ENCODE peak calls at places on chromosomes 5 and 9, in eight cellular contexts. One of them, this sample, is unnamed.

GRCh38 chr5:131814990-131815389 is 18.2 kb upstream of the FNIP1 start:
- DNase-seq in activated CD4-positive, alpha-beta T cell treated with anti-CD3 and anti-CD28 coated beads, Interleukin-2, amount 10 ng/mL, durations not matched to agents 7 days and 5 days: no peak
- DNase-seq in activated naive CD4-positive, alpha-beta T cell: no peak
- DNase-seq in MCF 10A: peak
- DNase-seq in cardiac septum: no peak
- DNase-seq in NCI-H1436 treated with DMSO at 0.1 percent for 48 hours: no peak
- DNase-seq in neural crest cell: no peak
- DNase-seq in NCI-H2081 treated with DMSO at 0.1 percent for 48 hours: no peak
- DNase-seq in this sample: peak

GRCh38 chr5:80973027-80973426 is 12.9 kb downstream of the RASGRF2 start:
- DNase-seq in neural crest cell: no peak
- DNase-seq in NCI-H1436 treated with DMSO at 0.1 percent for 48 hours: no peak
- DNase-seq in MCF 10A: no peak
- DNase-seq in NCI-H2081 treated with DMSO at 0.1 percent for 48 hours: no peak
- DNase-seq in activated naive CD4-positive, alpha-beta T cell: no peak
- DNase-seq in activated CD4-positive, alpha-beta T cell treated with anti-CD3 and anti-CD28 coated beads, Interleukin-2, amount 10 ng/mL, durations not matched to agents 7 days and 5 days: peak
- DNase-seq in cardiac septum: no peak
- DNase-seq in this sample: no peak

GRCh38 chr5:180112101-180112861 is 40.7 kb upstream of the RNF130 start:
- DNase-seq in cardiac septum: peak
- DNase-seq in NCI-H1436 treated with DMSO at 0.1 percent for 48 hours: no peak
- DNase-seq in NCI-H2081 treated with DMSO at 0.1 percent for 48 hours: no peak
- DNase-seq in activated CD4-positive, alpha-beta T cell treated with anti-CD3 and anti-CD28 coated beads, Interleukin-2, amount 10 ng/mL, durations not matched to agents 7 days and 5 days: no peak
- DNase-seq in activated naive CD4-positive, alpha-beta T cell: no peak
- DNase-seq in neural crest cell: no peak
- DNase-seq in MCF 10A: no peak
- DNase-seq in this sample: no peak

GRCh38 chr5:61229416-61229815 is 67.1 kb upstream of the SMIM15 start:
- DNase-seq in MCF 10A: peak
- DNase-seq in NCI-H2081 treated with DMSO at 0.1 percent for 48 hours: no peak
- DNase-seq in activated CD4-positive, alpha-beta T cell treated with anti-CD3 and anti-CD28 coated beads, Interleukin-2, amount 10 ng/mL, durations not matched to agents 7 days and 5 days: no peak
- DNase-seq in cardiac septum: no peak
- DNase-seq in activated naive CD4-positive, alpha-beta T cell: no peak
- DNase-seq in neural crest cell: no peak
- DNase-seq in NCI-H1436 treated with DMSO at 0.1 percent for 48 hours: no peak
- DNase-seq in this sample: no peak

GRCh38 chr5:158484246-158484645 is 615.5 kb downstream of the EBF1 start:
- DNase-seq in MCF 10A: no peak
- DNase-seq in NCI-H1436 treated with DMSO at 0.1 percent for 48 hours: no peak
- DNase-seq in NCI-H2081 treated with DMSO at 0.1 percent for 48 hours: no peak
- DNase-seq in activated CD4-positive, alpha-beta T cell treated with anti-CD3 and anti-CD28 coated beads, Interleukin-2, amount 10 ng/mL, durations not matched to agents 7 days and 5 days: no peak
- DNase-seq in neural crest cell: no peak
- DNase-seq in activated naive CD4-positive, alpha-beta T cell: no peak
- DNase-seq in cardiac septum: no peak
- DNase-seq in this sample: no peak

GRCh38 chr5:95759005-95759404 is 27.9 kb downstream of the RHOBTB3 start:
- DNase-seq in MCF 10A: no peak
- DNase-seq in activated CD4-positive, alpha-beta T cell treated with anti-CD3 and anti-CD28 coated beads, Interleukin-2, amount 10 ng/mL, durations not matched to agents 7 days and 5 days: no peak
- DNase-seq in activated naive CD4-positive, alpha-beta T cell: no peak
- DNase-seq in neural crest cell: no peak
- DNase-seq in cardiac septum: no peak
- DNase-seq in NCI-H1436 treated with DMSO at 0.1 percent for 48 hours: no peak
- DNase-seq in NCI-H2081 treated with DMSO at 0.1 percent for 48 hours: no peak
- DNase-seq in this sample: no peak

GRCh38 chr5:137705106-137705505 is 30.8 kb downstream of the KLHL3 start:
- DNase-seq in cardiac septum: no peak
- DNase-seq in neural crest cell: no peak
- DNase-seq in activated naive CD4-positive, alpha-beta T cell: no peak
- DNase-seq in NCI-H2081 treated with DMSO at 0.1 percent for 48 hours: no peak
- DNase-seq in NCI-H1436 treated with DMSO at 0.1 percent for 48 hours: no peak
- DNase-seq in MCF 10A: no peak
- DNase-seq in activated CD4-positive, alpha-beta T cell treated with anti-CD3 and anti-CD28 coated beads, Interleukin-2, amount 10 ng/mL, durations not matched to agents 7 days and 5 days: no peak
- DNase-seq in this sample: no peak

GRCh38 chr9:110947645-110948044 is 90.6 kb downstream of the LPAR1 start:
- DNase-seq in cardiac septum: no peak
- DNase-seq in MCF 10A: no peak
- DNase-seq in activated CD4-positive, alpha-beta T cell treated with anti-CD3 and anti-CD28 coated beads, Interleukin-2, amount 10 ng/mL, durations not matched to agents 7 days and 5 days: no peak
- DNase-seq in activated naive CD4-positive, alpha-beta T cell: no peak
- DNase-seq in neural crest cell: no peak
- DNase-seq in NCI-H2081 treated with DMSO at 0.1 percent for 48 hours: no peak
- DNase-seq in NCI-H1436 treated with DMSO at 0.1 percent for 48 hours: peak
- DNase-seq in this sample: no peak

GRCh38 chr5:174559566-174560090 is 164.8 kb upstream of the MSX2 start:
- DNase-seq in cardiac septum: no peak
- DNase-seq in activated CD4-positive, alpha-beta T cell treated with anti-CD3 and anti-CD28 coated beads, Interleukin-2, amount 10 ng/mL, durations not matched to agents 7 days and 5 days: no peak
- DNase-seq in MCF 10A: no peak
- DNase-seq in activated naive CD4-positive, alpha-beta T cell: no peak
- DNase-seq in NCI-H1436 treated with DMSO at 0.1 percent for 48 hours: no peak
- DNase-seq in neural crest cell: no peak
- DNase-seq in NCI-H2081 treated with DMSO at 0.1 percent for 48 hours: no peak
- DNase-seq in this sample: no peak

GRCh38 chr5:80508844-80509243 is 20.9 kb downstream of the FAM151B start:
- DNase-seq in activated CD4-positive, alpha-beta T cell treated with anti-CD3 and anti-CD28 coated beads, Interleukin-2, amount 10 ng/mL, durations not matched to agents 7 days and 5 days: no peak
- DNase-seq in neural crest cell: no peak
- DNase-seq in MCF 10A: no peak
- DNase-seq in cardiac septum: no peak
- DNase-seq in NCI-H2081 treated with DMSO at 0.1 percent for 48 hours: no peak
- DNase-seq in NCI-H1436 treated with DMSO at 0.1 percent for 48 hours: no peak
- DNase-seq in activated naive CD4-positive, alpha-beta T cell: no peak
- DNase-seq in this sample: no peak

GRCh38 chr5:176810687-176811501 is 535 bp downstream of the UNC5A start:
- DNase-seq in NCI-H2081 treated with DMSO at 0.1 percent for 48 hours: peak
- DNase-seq in cardiac septum: no peak
- DNase-seq in activated naive CD4-positive, alpha-beta T cell: no peak
- DNase-seq in neural crest cell: no peak
- DNase-seq in NCI-H1436 treated with DMSO at 0.1 percent for 48 hours: no peak
- DNase-seq in activated CD4-positive, alpha-beta T cell treated with anti-CD3 and anti-CD28 coated beads, Interleukin-2, amount 10 ng/mL, durations not matched to agents 7 days and 5 days: no peak
- DNase-seq in MCF 10A: no peak
- DNase-seq in this sample: no peak

GRCh38 chr9:78236511-78236950 is 656 bp downstream of the CEP78 start:
- DNase-seq in activated CD4-positive, alpha-beta T cell treated with anti-CD3 and anti-CD28 coated beads, Interleukin-2, amount 10 ng/mL, durations not matched to agents 7 days and 5 days: no peak
- DNase-seq in cardiac septum: no peak
- DNase-seq in MCF 10A: no peak
- DNase-seq in neural crest cell: no peak
- DNase-seq in NCI-H2081 treated with DMSO at 0.1 percent for 48 hours: no peak
- DNase-seq in NCI-H1436 treated with DMSO at 0.1 percent for 48 hours: no peak
- DNase-seq in activated naive CD4-positive, alpha-beta T cell: no peak
- DNase-seq in this sample: peak

GRCh38 chr5:172939045-172939444 is 20.2 kb upstream of the RPL26L1 start:
- DNase-seq in NCI-H1436 treated with DMSO at 0.1 percent for 48 hours: no peak
- DNase-seq in activated CD4-positive, alpha-beta T cell treated with anti-CD3 and anti-CD28 coated beads, Interleukin-2, amount 10 ng/mL, durations not matched to agents 7 days and 5 days: no peak
- DNase-seq in MCF 10A: peak
- DNase-seq in cardiac septum: no peak
- DNase-seq in activated naive CD4-positive, alpha-beta T cell: no peak
- DNase-seq in NCI-H2081 treated with DMSO at 0.1 percent for 48 hours: no peak
- DNase-seq in neural crest cell: peak
- DNase-seq in this sample: no peak

GRCh38 chr5:173200356-173200755 is 34.6 kb downstream of the NKX2-5 start:
- DNase-seq in neural crest cell: no peak
- DNase-seq in MCF 10A: no peak
- DNase-seq in NCI-H2081 treated with DMSO at 0.1 percent for 48 hours: no peak
- DNase-seq in NCI-H1436 treated with DMSO at 0.1 percent for 48 hours: no peak
- DNase-seq in activated naive CD4-positive, alpha-beta T cell: no peak
- DNase-seq in activated CD4-positive, alpha-beta T cell treated with anti-CD3 and anti-CD28 coated beads, Interleukin-2, amount 10 ng/mL, durations not matched to agents 7 days and 5 days: no peak
- DNase-seq in cardiac septum: no peak
- DNase-seq in this sample: no peak

GRCh38 chr9:68913054-68913453 is 100.9 kb downstream of the PRKACG start:
- DNase-seq in MCF 10A: no peak
- DNase-seq in NCI-H1436 treated with DMSO at 0.1 percent for 48 hours: no peak
- DNase-seq in activated naive CD4-positive, alpha-beta T cell: no peak
- DNase-seq in neural crest cell: no peak
- DNase-seq in NCI-H2081 treated with DMSO at 0.1 percent for 48 hours: no peak
- DNase-seq in cardiac septum: no peak
- DNase-seq in activated CD4-positive, alpha-beta T cell treated with anti-CD3 and anti-CD28 coated beads, Interleukin-2, amount 10 ng/mL, durations not matched to agents 7 days and 5 days: no peak
- DNase-seq in this sample: no peak

GRCh38 chr5:137575211-137575610 is 76.1 kb upstream of the SPOCK1 start:
- DNase-seq in activated CD4-positive, alpha-beta T cell treated with anti-CD3 and anti-CD28 coated beads, Interleukin-2, amount 10 ng/mL, durations not matched to agents 7 days and 5 days: no peak
- DNase-seq in neural crest cell: no peak
- DNase-seq in NCI-H1436 treated with DMSO at 0.1 percent for 48 hours: no peak
- DNase-seq in NCI-H2081 treated with DMSO at 0.1 percent for 48 hours: no peak
- DNase-seq in cardiac septum: no peak
- DNase-seq in MCF 10A: no peak
- DNase-seq in activated naive CD4-positive, alpha-beta T cell: no peak
- DNase-seq in this sample: no peak

GRCh38 chr9:127805620-127806019 is 2.9 kb downstream of the FPGS start:
- DNase-seq in neural crest cell: peak
- DNase-seq in NCI-H2081 treated with DMSO at 0.1 percent for 48 hours: no peak
- DNase-seq in cardiac septum: no peak
- DNase-seq in activated CD4-positive, alpha-beta T cell treated with anti-CD3 and anti-CD28 coated beads, Interleukin-2, amount 10 ng/mL, durations not matched to agents 7 days and 5 days: peak
- DNase-seq in MCF 10A: peak
- DNase-seq in activated naive CD4-positive, alpha-beta T cell: peak
- DNase-seq in NCI-H1436 treated with DMSO at 0.1 percent for 48 hours: no peak
- DNase-seq in this sample: no peak

GRCh38 chr5:159133041-159133741 is 33.5 kb upstream of the EBF1 start:
- DNase-seq in MCF 10A: peak
- DNase-seq in cardiac septum: no peak
- DNase-seq in activated CD4-positive, alpha-beta T cell treated with anti-CD3 and anti-CD28 coated beads, Interleukin-2, amount 10 ng/mL, durations not matched to agents 7 days and 5 days: no peak
- DNase-seq in NCI-H2081 treated with DMSO at 0.1 percent for 48 hours: no peak
- DNase-seq in neural crest cell: no peak
- DNase-seq in activated naive CD4-positive, alpha-beta T cell: no peak
- DNase-seq in NCI-H1436 treated with DMSO at 0.1 percent for 48 hours: peak
- DNase-seq in this sample: peak

GRCh38 chr9:103574056-103574455 is 520.1 kb upstream of the SMC2 start:
- DNase-seq in cardiac septum: no peak
- DNase-seq in activated naive CD4-positive, alpha-beta T cell: no peak
- DNase-seq in neural crest cell: no peak
- DNase-seq in activated CD4-positive, alpha-beta T cell treated with anti-CD3 and anti-CD28 coated beads, Interleukin-2, amount 10 ng/mL, durations not matched to agents 7 days and 5 days: no peak
- DNase-seq in NCI-H1436 treated with DMSO at 0.1 percent for 48 hours: no peak
- DNase-seq in NCI-H2081 treated with DMSO at 0.1 percent for 48 hours: no peak
- DNase-seq in MCF 10A: peak
- DNase-seq in this sample: no peak

GRCh38 chr9:110975278-110975677 is 63.0 kb downstream of the LPAR1 start:
- DNase-seq in cardiac septum: no peak
- DNase-seq in NCI-H2081 treated with DMSO at 0.1 percent for 48 hours: no peak
- DNase-seq in neural crest cell: no peak
- DNase-seq in activated CD4-positive, alpha-beta T cell treated with anti-CD3 and anti-CD28 coated beads, Interleukin-2, amount 10 ng/mL, durations not matched to agents 7 days and 5 days: no peak
- DNase-seq in NCI-H1436 treated with DMSO at 0.1 percent for 48 hours: no peak
- DNase-seq in MCF 10A: peak
- DNase-seq in activated naive CD4-positive, alpha-beta T cell: no peak
- DNase-seq in this sample: no peak

GRCh38 chr9:128979111-128979510 is 31.6 kb downstream of the NUP188 start:
- DNase-seq in cardiac septum: no peak
- DNase-seq in activated CD4-positive, alpha-beta T cell treated with anti-CD3 and anti-CD28 coated beads, Interleukin-2, amount 10 ng/mL, durations not matched to agents 7 days and 5 days: no peak
- DNase-seq in MCF 10A: no peak
- DNase-seq in neural crest cell: no peak
- DNase-seq in NCI-H1436 treated with DMSO at 0.1 percent for 48 hours: no peak
- DNase-seq in activated naive CD4-positive, alpha-beta T cell: no peak
- DNase-seq in NCI-H2081 treated with DMSO at 0.1 percent for 48 hours: no peak
- DNase-seq in this sample: no peak

GRCh38 chr9:127968717-127969383 is 11.9 kb downstream of the EEIG1 start:
- DNase-seq in NCI-H1436 treated with DMSO at 0.1 percent for 48 hours: no peak
- DNase-seq in NCI-H2081 treated with DMSO at 0.1 percent for 48 hours: peak
- DNase-seq in neural crest cell: no peak
- DNase-seq in activated CD4-positive, alpha-beta T cell treated with anti-CD3 and anti-CD28 coated beads, Interleukin-2, amount 10 ng/mL, durations not matched to agents 7 days and 5 days: no peak
- DNase-seq in cardiac septum: peak
- DNase-seq in activated naive CD4-positive, alpha-beta T cell: no peak
- DNase-seq in MCF 10A: peak
- DNase-seq in this sample: peak

GRCh38 chr9:130447193-130447816 is 2.5 kb downstream of the ASS1 start:
- DNase-seq in activated naive CD4-positive, alpha-beta T cell: no peak
- DNase-seq in NCI-H2081 treated with DMSO at 0.1 percent for 48 hours: no peak
- DNase-seq in NCI-H1436 treated with DMSO at 0.1 percent for 48 hours: no peak
- DNase-seq in MCF 10A: no peak
- DNase-seq in activated CD4-positive, alpha-beta T cell treated with anti-CD3 and anti-CD28 coated beads, Interleukin-2, amount 10 ng/mL, durations not matched to agents 7 days and 5 days: no peak
- DNase-seq in cardiac septum: no peak
- DNase-seq in neural crest cell: no peak
- DNase-seq in this sample: no peak

GRCh38 chr5:170880084-170880483 is 18.3 kb downstream of the RANBP17 start:
- DNase-seq in cardiac septum: no peak
- DNase-seq in NCI-H2081 treated with DMSO at 0.1 percent for 48 hours: no peak
- DNase-seq in NCI-H1436 treated with DMSO at 0.1 percent for 48 hours: no peak
- DNase-seq in neural crest cell: no peak
- DNase-seq in activated CD4-positive, alpha-beta T cell treated with anti-CD3 and anti-CD28 coated beads, Interleukin-2, amount 10 ng/mL, durations not matched to agents 7 days and 5 days: no peak
- DNase-seq in MCF 10A: no peak
- DNase-seq in activated naive CD4-positive, alpha-beta T cell: no peak
- DNase-seq in this sample: no peak

GRCh38 chr9:23447166-23447565 is 378.9 kb downstream of the ELAVL2 start:
- DNase-seq in MCF 10A: no peak
- DNase-seq in NCI-H2081 treated with DMSO at 0.1 percent for 48 hours: no peak
- DNase-seq in neural crest cell: no peak
- DNase-seq in NCI-H1436 treated with DMSO at 0.1 percent for 48 hours: no peak
- DNase-seq in cardiac septum: no peak
- DNase-seq in activated CD4-positive, alpha-beta T cell treated with anti-CD3 and anti-CD28 coated beads, Interleukin-2, amount 10 ng/mL, durations not matched to agents 7 days and 5 days: no peak
- DNase-seq in activated naive CD4-positive, alpha-beta T cell: no peak
- DNase-seq in this sample: no peak

GRCh38 chr5:108461628-108462367 is 79.9 kb upstream of the FBXL17 start:
- DNase-seq in cardiac septum: no peak
- DNase-seq in activated CD4-positive, alpha-beta T cell treated with anti-CD3 and anti-CD28 coated beads, Interleukin-2, amount 10 ng/mL, durations not matched to agents 7 days and 5 days: no peak
- DNase-seq in MCF 10A: peak
- DNase-seq in neural crest cell: no peak
- DNase-seq in NCI-H2081 treated with DMSO at 0.1 percent for 48 hours: no peak
- DNase-seq in activated naive CD4-positive, alpha-beta T cell: no peak
- DNase-seq in NCI-H1436 treated with DMSO at 0.1 percent for 48 hours: no peak
- DNase-seq in this sample: peak

GRCh38 chr5:139740138-139740992 is 55.2 kb upstream of the PSD2 start:
- DNase-seq in MCF 10A: no peak
- DNase-seq in activated CD4-positive, alpha-beta T cell treated with anti-CD3 and anti-CD28 coated beads, Interleukin-2, amount 10 ng/mL, durations not matched to agents 7 days and 5 days: no peak
- DNase-seq in NCI-H2081 treated with DMSO at 0.1 percent for 48 hours: no peak
- DNase-seq in NCI-H1436 treated with DMSO at 0.1 percent for 48 hours: no peak
- DNase-seq in cardiac septum: no peak
- DNase-seq in neural crest cell: no peak
- DNase-seq in activated naive CD4-positive, alpha-beta T cell: no peak
- DNase-seq in this sample: no peak

GRCh38 chr9:84953797-84954695 is 284.5 kb downstream of the NTRK2 start:
- DNase-seq in NCI-H1436 treated with DMSO at 0.1 percent for 48 hours: no peak
- DNase-seq in activated naive CD4-positive, alpha-beta T cell: no peak
- DNase-seq in neural crest cell: peak
- DNase-seq in activated CD4-positive, alpha-beta T cell treated with anti-CD3 and anti-CD28 coated beads, Interleukin-2, amount 10 ng/mL, durations not matched to agents 7 days and 5 days: peak
- DNase-seq in MCF 10A: peak
- DNase-seq in cardiac septum: peak
- DNase-seq in NCI-H2081 treated with DMSO at 0.1 percent for 48 hours: no peak
- DNase-seq in this sample: peak

GRCh38 chr5:122434547-122434946 is 122.5 kb downstream of the SNCAIP start:
- DNase-seq in cardiac septum: no peak
- DNase-seq in activated naive CD4-positive, alpha-beta T cell: no peak
- DNase-seq in NCI-H1436 treated with DMSO at 0.1 percent for 48 hours: no peak
- DNase-seq in activated CD4-positive, alpha-beta T cell treated with anti-CD3 and anti-CD28 coated beads, Interleukin-2, amount 10 ng/mL, durations not matched to agents 7 days and 5 days: no peak
- DNase-seq in MCF 10A: no peak
- DNase-seq in NCI-H2081 treated with DMSO at 0.1 percent for 48 hours: no peak
- DNase-seq in neural crest cell: no peak
- DNase-seq in this sample: no peak

GRCh38 chr5:108143581-108143980 is 238.3 kb downstream of the FBXL17 start:
- DNase-seq in NCI-H1436 treated with DMSO at 0.1 percent for 48 hours: no peak
- DNase-seq in neural crest cell: no peak
- DNase-seq in activated CD4-positive, alpha-beta T cell treated with anti-CD3 and anti-CD28 coated beads, Interleukin-2, amount 10 ng/mL, durations not matched to agents 7 days and 5 days: no peak
- DNase-seq in MCF 10A: no peak
- DNase-seq in NCI-H2081 treated with DMSO at 0.1 percent for 48 hours: no peak
- DNase-seq in cardiac septum: no peak
- DNase-seq in activated naive CD4-positive, alpha-beta T cell: no peak
- DNase-seq in this sample: no peak

GRCh38 chr5:87361031-87361443 is 51.7 kb downstream of the CCNH start:
- DNase-seq in activated naive CD4-positive, alpha-beta T cell: no peak
- DNase-seq in activated CD4-positive, alpha-beta T cell treated with anti-CD3 and anti-CD28 coated beads, Interleukin-2, amount 10 ng/mL, durations not matched to agents 7 days and 5 days: no peak
- DNase-seq in cardiac septum: no peak
- DNase-seq in neural crest cell: no peak
- DNase-seq in MCF 10A: peak
- DNase-seq in NCI-H2081 treated with DMSO at 0.1 percent for 48 hours: no peak
- DNase-seq in NCI-H1436 treated with DMSO at 0.1 percent for 48 hours: no peak
- DNase-seq in this sample: no peak

GRCh38 chr9:20040991-20041606 is 252.3 kb upstream of the SLC24A2 start:
- DNase-seq in NCI-H2081 treated with DMSO at 0.1 percent for 48 hours: peak
- DNase-seq in cardiac septum: no peak
- DNase-seq in activated naive CD4-positive, alpha-beta T cell: no peak
- DNase-seq in activated CD4-positive, alpha-beta T cell treated with anti-CD3 and anti-CD28 coated beads, Interleukin-2, amount 10 ng/mL, durations not matched to agents 7 days and 5 days: no peak
- DNase-seq in neural crest cell: no peak
- DNase-seq in NCI-H1436 treated with DMSO at 0.1 percent for 48 hours: no peak
- DNase-seq in MCF 10A: no peak
- DNase-seq in this sample: no peak

GRCh38 chr9:79611091-79611614 is 39.4 kb downstream of the TLE4 start:
- DNase-seq in cardiac septum: no peak
- DNase-seq in activated CD4-positive, alpha-beta T cell treated with anti-CD3 and anti-CD28 coated beads, Interleukin-2, amount 10 ng/mL, durations not matched to agents 7 days and 5 days: no peak
- DNase-seq in NCI-H1436 treated with DMSO at 0.1 percent for 48 hours: no peak
- DNase-seq in activated naive CD4-positive, alpha-beta T cell: no peak
- DNase-seq in neural crest cell: no peak
- DNase-seq in NCI-H2081 treated with DMSO at 0.1 percent for 48 hours: no peak
- DNase-seq in MCF 10A: peak
- DNase-seq in this sample: peak

GRCh38 chr5:171322527-171322926 is 13.5 kb downstream of the TLX3 start:
- DNase-seq in cardiac septum: no peak
- DNase-seq in activated naive CD4-positive, alpha-beta T cell: no peak
- DNase-seq in activated CD4-positive, alpha-beta T cell treated with anti-CD3 and anti-CD28 coated beads, Interleukin-2, amount 10 ng/mL, durations not matched to agents 7 days and 5 days: no peak
- DNase-seq in NCI-H1436 treated with DMSO at 0.1 percent for 48 hours: no peak
- DNase-seq in neural crest cell: no peak
- DNase-seq in MCF 10A: no peak
- DNase-seq in NCI-H2081 treated with DMSO at 0.1 percent for 48 hours: no peak
- DNase-seq in this sample: no peak